ENCODE peak calls at places on chromosomes 13 and 19, in eight cellular contexts. E is suprapubic skin, O is Peyer's patch, C is uterus, N is NT2/D1, W is fibroblast of lung, K is cardiac muscle cell, X is Caco-2. B is an unnamed sample. For H3K4me1 and H3K27me3, the result is how much of the 10 kb centered on the place peaks cover.

GRCh38 chr13:100069278-100069677 is 19.6 kb upstream of the PCCA start:
- DNase-seq in E (no peak), X (no peak), O (no peak), C (no peak), W (no peak), K (peak), N (no peak), B (no peak)

GRCh38 chr13:20221772-20222171 is 10.3 kb downstream of the GJB6 start:
- DNase-seq in C (no peak), W (no peak), K (peak), X (no peak), N (no peak), E (no peak), O (no peak), B (no peak)

GRCh38 chr13:113972451-113973217 is 1.2 kb downstream of the C13orf46 start:
- DNase-seq in N (no peak), C (no peak), W (no peak), E (no peak), K (no peak), X (no peak), O (no peak), B (no peak)

GRCh38 chr13:113345486-113345885 is 18.4 kb downstream of the GRTP1 start:
- DNase-seq in N (no peak), C (no peak), K (no peak), W (no peak), O (no peak), X (no peak), E (no peak), B (no peak)

GRCh38 chr13:41054919-41055619 is 6.2 kb upstream of the WBP4 start:
- DNase-seq in W (no peak), X (no peak), K (no peak), N (no peak), C (no peak), O (no peak), E (no peak), B (no peak)

GRCh38 chr19:1947651-1948209 is 6.8 kb downstream of the CSNK1G2 start:
- DNase-seq in O (no peak), E (no peak), W (no peak), X (no peak), C (no peak), K (no peak), N (no peak), B (no peak)

GRCh38 chr19:31819837-31820236 is 470.6 kb upstream of the TSHZ3 start:
- DNase-seq in K (no peak), W (no peak), E (no peak), X (no peak), C (no peak), N (no peak), O (no peak), B (no peak)

GRCh38 chr13:109657395-109657794 is 129.0 kb downstream of the IRS2 start:
- DNase-seq in C (no peak), W (no peak), X (no peak), E (no peak), N (no peak), K (peak), O (no peak), B (no peak)

GRCh38 chr13:78137404-78138142 is 218.9 kb upstream of the EDNRB start:
- DNase-seq in W (peak), C (no peak), N (peak), K (peak), O (no peak), E (no peak), X (peak), B (peak)

GRCh38 chr13:90717451-90717936 is 630.0 kb upstream of the MIR17HG start:
- DNase-seq in C (no peak), X (no peak), O (no peak), K (peak), E (no peak), W (peak), N (no peak), B (no peak)

GRCh38 chr19:46022061-46022430 is 807 bp downstream of the PGLYRP1 start:
- DNase-seq in K (no peak), X (no peak), N (no peak), E (peak), C (no peak), W (no peak), O (no peak), B (no peak)

GRCh38 chr13:107554355-107554905 is 660.9 kb downstream of the LIG4 start:
- DNase-seq in E (no peak), C (no peak), O (no peak), W (no peak), K (no peak), X (no peak), N (no peak), B (no peak)

GRCh38 chr13:44211753-44212152 is 161.9 kb upstream of the SERP2 start:
- DNase-seq in O (no peak), W (no peak), K (no peak), N (no peak), C (no peak), E (no peak), X (no peak), B (peak)

GRCh38 chr13:27182844-27183497 is 11.4 kb upstream of the USP12 start:
- DNase-seq in C (peak), O (no peak), K (peak), E (no peak), X (no peak), N (no peak), W (peak), B (no peak)

GRCh38 chr13:111919826-111920225 is 147.1 kb upstream of the SOX1 start:
- DNase-seq in C (no peak), W (no peak), E (peak), O (peak), K (no peak), X (no peak), N (no peak), B (no peak)

GRCh38 chr19:35355851-35356460 is 2.3 kb upstream of the FFAR3 start:
- DNase-seq in K (peak), W (no peak), X (no peak), O (peak), C (no peak), E (peak), N (no peak), B (no peak)

GRCh38 chr19:13099073-13099999 is 3.3 kb downstream of the LYL1 start:
- DNase-seq in W (no peak), C (peak), O (peak), K (peak), X (no peak), N (no peak), E (peak), B (no peak)

GRCh38 chr13:93900735-93901134 is 578.7 kb downstream of the DCT start:
- DNase-seq in X (no peak), E (no peak), O (no peak), W (no peak), N (no peak), C (no peak), K (peak), B (no peak)

GRCh38 chr13:108195146-108195545 is 20.2 kb downstream of the LIG4 start:
- DNase-seq in O (no peak), W (peak), N (no peak), K (peak), C (no peak), X (no peak), E (no peak), B (no peak)

GRCh38 chr19:13764821-13765394 is 586 bp downstream of the MRI1 start:
- DNase-seq in N (no peak), W (no peak), O (no peak), X (peak), K (no peak), E (no peak), C (no peak), B (peak)

GRCh38 chr19:38316477-38317067 is 825 bp upstream of the YIF1B start:
- DNase-seq in C (no peak), W (no peak), E (no peak), X (no peak), K (no peak), O (no peak), N (no peak), B (no peak)

GRCh38 chr13:94079876-94080275 is 399.6 kb downstream of the DCT start:
- DNase-seq in N (no peak), C (no peak), K (peak), W (peak), O (no peak), X (no peak), E (no peak), B (no peak)

GRCh38 chr13:113373811-113374485 is 10.0 kb upstream of the GRTP1 start:
- DNase-seq in W (no peak), O (no peak), C (no peak), X (no peak), E (peak), N (no peak), K (no peak), B (no peak)

GRCh38 chr13:29817604-29818378 is 32.6 kb downstream of the UBL3 start:
- DNase-seq in E (no peak), X (no peak), O (no peak), N (no peak), C (no peak), K (no peak), W (peak), B (no peak)

GRCh38 chr13:109422163-109422562 is 364.2 kb downstream of the IRS2 start:
- DNase-seq in X (no peak), C (no peak), E (no peak), N (no peak), O (no peak), W (no peak), K (no peak), B (no peak)

GRCh38 chr13:86052141-86052540 is 252.9 kb upstream of the SLITRK6 start:
- DNase-seq in X (no peak), O (no peak), E (no peak), K (no peak), C (no peak), W (no peak), N (no peak), B (no peak)

GRCh38 chr13:35649162-35649561 is 172.7 kb upstream of the MAB21L1 start:
- DNase-seq in W (peak), O (no peak), N (no peak), X (no peak), K (peak), E (no peak), C (no peak), B (no peak)

GRCh38 chr13:114108894-114109293 is 23.5 kb downstream of the RASA3 start:
- DNase-seq in O (peak), N (no peak), C (peak), X (no peak), E (no peak), K (no peak), W (no peak), B (no peak)

GRCh38 chr13:112929778-112930055 is 39.3 kb upstream of the MCF2L start:
- DNase-seq in W (no peak), C (no peak), K (no peak), X (no peak), N (no peak), O (no peak), E (no peak), B (no peak)

GRCh38 chr19:4609878-4610511 is 29.3 kb upstream of the TNFAIP8L1 start:
- DNase-seq in X (no peak), K (no peak), N (no peak), W (no peak), C (no peak), E (no peak), O (no peak), B (peak)

GRCh38 chr19:37963190-37963947 is 56.4 kb downstream of the SIPA1L3 start:
- DNase-seq in C (no peak), O (no peak), X (peak), N (no peak), K (peak), E (no peak), W (peak), B (no peak)

GRCh38 chr19:41530761-41531301 is 45.1 kb upstream of the CEACAM21 start:
- DNase-seq in O (no peak), X (no peak), C (no peak), K (peak), W (no peak), E (no peak), N (no peak), B (no peak)
- H3K4me3 ChIP-seq in O (no peak), X (no peak), C (no peak), K (no peak), W (no peak), E (peak), N (no peak), B (no peak)

GRCh38 chr19:18098891-18099622 is 1.5 kb downstream of the MAST3 start:
- DNase-seq in O (no peak), W (no peak), C (no peak), E (no peak), K (no peak), X (no peak), N (no peak), B (peak)
- H3K4me1 ChIP-seq in O (under half), W (under half), C (under half), E (under half), K (under half), X (under half), N (under half), B (under half)

GRCh38 chr13:103142091-103142594 is 75.9 kb upstream of the SLC10A2 start:
- DNase-seq in C (no peak), E (no peak), W (no peak), K (no peak), N (no peak), O (no peak), X (no peak), B (no peak)
- H3K27me3 ChIP-seq in C (under half), E (under half), W (under half), K (under half), N (under half), O (under half), X (under half), B (under half)

GRCh38 chr19:918481-919156 is 1.5 kb downstream of the KISS1R start:
- DNase-seq in K (no peak), E (no peak), N (no peak), X (no peak), W (no peak), C (no peak), O (no peak), B (peak)

GRCh38 chr19:919157-920050 is 2.3 kb downstream of the KISS1R start:
- DNase-seq in E (no peak), C (no peak), X (no peak), W (no peak), K (no peak), N (no peak), O (peak), B (no peak)

GRCh38 chr19:917323-918151 is at the start of gene KISS1R:
- DNase-seq in C (no peak), W (no peak), E (no peak), O (no peak), K (no peak), X (peak), N (peak), B (peak)

GRCh38 chr19:918152-918437 is 962 bp downstream of the KISS1R start:
- DNase-seq in E (no peak), O (no peak), N (no peak), K (no peak), X (no peak), C (no peak), W (no peak), B (no peak)

GRCh38 chr19:920051-920857 is 3.1 kb downstream of the KISS1R start:
- DNase-seq in W (no peak), C (no peak), N (no peak), O (no peak), K (peak), E (no peak), X (no peak), B (no peak)
- H3K4me3 ChIP-seq in W (no peak), C (no peak), N (peak), O (peak), K (peak), E (peak), X (no peak), B (no peak)

DNA sequence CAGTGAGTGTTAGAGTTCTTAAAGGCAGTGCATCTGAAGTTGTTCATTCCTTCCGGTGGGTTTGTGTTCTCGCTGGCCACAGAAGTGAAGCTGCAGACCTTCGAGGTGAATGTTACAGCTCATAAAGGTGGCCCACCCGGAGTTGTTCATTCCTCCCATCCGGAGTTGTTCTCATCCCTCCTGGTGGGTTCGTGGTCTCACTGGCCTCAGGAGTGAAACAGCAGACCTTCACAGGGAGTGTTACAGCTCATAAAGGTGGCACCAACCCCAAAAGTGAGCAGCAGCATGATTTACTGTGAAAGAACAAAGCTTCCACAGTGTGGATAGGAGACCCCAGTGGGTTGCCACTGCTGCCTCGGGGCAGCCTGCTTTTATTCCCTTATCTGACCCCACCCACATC is 57.7 kb upstream of the ATP12A start:
- DNase-seq in O (no peak), N (no peak), E (no peak), K (no peak), W (no peak), C (no peak), X (no peak), B (no peak)
- H3K4me1 ChIP-seq in O (under half), N (under half), E (under half), K (under half), W (under half), C (under half), X (under half), B (under half)

DNA sequence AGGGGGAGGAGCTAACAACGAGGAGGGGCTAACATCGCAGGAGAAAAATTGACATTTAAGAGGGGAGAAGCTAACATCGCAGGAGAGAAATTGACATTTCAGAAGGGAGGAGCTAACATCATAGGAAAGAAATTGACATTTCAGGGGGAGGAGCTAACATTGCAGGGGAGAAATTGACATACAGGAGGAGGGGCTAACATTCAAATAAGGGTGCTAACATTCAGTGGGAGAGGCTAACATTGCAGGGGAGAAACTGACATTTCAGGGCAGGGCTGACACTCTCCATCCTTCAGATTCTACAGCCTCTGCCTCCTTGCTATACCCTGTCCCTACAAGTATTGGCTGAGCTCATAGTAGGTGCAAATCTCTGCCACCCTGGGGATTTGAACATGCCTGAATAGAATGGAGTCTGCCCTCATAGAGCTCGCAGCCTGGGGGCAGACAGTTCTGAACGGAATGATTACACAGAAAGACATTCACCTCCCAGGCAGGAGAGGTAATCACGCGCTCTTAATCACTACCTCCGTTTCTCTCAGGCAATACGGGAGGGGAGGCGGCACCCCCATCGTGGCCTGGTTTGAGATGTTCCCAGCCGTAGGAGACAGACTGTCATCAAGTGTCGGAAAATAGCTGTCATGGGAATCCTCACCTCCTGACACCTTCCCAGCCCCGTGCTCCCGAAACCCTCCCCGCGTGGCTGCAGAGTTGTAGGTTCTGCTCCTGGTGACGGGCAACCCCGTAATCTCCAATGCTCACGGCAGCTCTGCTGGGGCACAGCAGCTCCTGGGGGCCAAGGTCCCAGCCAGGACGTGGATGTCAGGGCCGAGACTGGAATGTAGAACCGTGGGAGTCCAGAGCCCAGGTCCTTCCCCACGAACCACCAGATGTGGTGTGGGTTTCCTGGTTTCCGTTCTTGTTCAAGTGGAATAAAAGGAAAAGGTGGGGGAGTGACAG is 9.5 kb downstream of the GPR32 start:
- DNase-seq in N (no peak), W (no peak), E (no peak), K (no peak), X (no peak), C (no peak), O (no peak), B (no peak)
- H3K27me3 ChIP-seq in N (half or more), W (under half), E (half or more), K (half or more), X (under half), C (under half), O (under half), B (under half)

GRCh38 chr19:48634424-48635262 is 2.5 kb downstream of the DBP start:
- DNase-seq in N (peak), O (peak), C (peak), W (peak), K (peak), E (peak), X (peak), B (peak)

GRCh38 chr19:48635263-48635965 is 1.8 kb downstream of the DBP start:
- DNase-seq in N (no peak), O (peak), K (peak), E (no peak), C (peak), X (peak), W (no peak), B (peak)

GRCh38 chr19:48633148-48634035 is 3.8 kb downstream of the DBP start:
- DNase-seq in K (no peak), E (no peak), O (peak), C (peak), N (no peak), W (no peak), X (peak), B (peak)

GRCh38 chr19:48632692-48633147 is 4.5 kb downstream of the DBP start:
- DNase-seq in X (no peak), K (no peak), O (no peak), N (no peak), W (peak), C (no peak), E (no peak), B (no peak)

DNA sequence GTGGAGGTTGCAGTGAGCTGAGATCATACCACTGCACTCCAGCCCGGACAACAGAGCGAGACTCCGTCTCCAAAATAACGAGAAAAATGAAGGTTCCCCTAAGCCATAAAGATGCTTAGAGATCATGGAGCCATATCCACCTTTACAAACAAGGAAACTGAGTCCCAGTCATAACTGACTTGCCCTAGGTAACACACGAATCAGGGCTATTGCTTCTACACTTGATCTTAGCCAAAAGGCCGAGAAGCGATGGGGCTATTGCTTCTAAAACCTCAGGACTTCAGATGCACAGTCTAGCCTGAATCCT is 3.2 kb downstream of the DBP start:
- DNase-seq in E (no peak), C (no peak), K (no peak), W (no peak), N (no peak), X (no peak), O (no peak), B (no peak)
- H3K4me3 ChIP-seq in E (peak), C (peak), K (no peak), W (peak), N (peak), X (peak), O (peak), B (peak)

B was measured in HAP-1.